ENCODE peak calls at places on chromosomes 13 and 19, in seven cellular contexts. L is endodermal cell, Q is psoas muscle, I is neural progenitor cell, O is kidney, P is K562, N is upper lobe of left lung. M is an unnamed sample.

GRCh38 chr19:31392514-31392913 is 43.3 kb upstream of the TSHZ3 start:
- DNase-seq in O (no peak), Q (no peak), N (no peak), P (no peak), L (no peak), I (no peak), M (no peak)

GRCh38 chr19:3163230-3163886 is 15.2 kb upstream of the S1PR4 start:
- DNase-seq in O (peak; percentile 82), P (peak; percentile 91), Q (peak; percentile 76), N (peak; percentile 82), L (peak; percentile 91), I (peak; percentile 89), M (peak; percentile 94)

GRCh38 chr13:66578305-66578704 is 651.8 kb downstream of the PCDH9 start:
- DNase-seq in N (no peak), L (no peak), I (no peak), Q (no peak), P (no peak), O (no peak), M (no peak)

GRCh38 chr19:2507109-2507508 is 31.2 kb downstream of the GADD45B start:
- DNase-seq in N (peak; percentile 59), I (no peak), Q (no peak), L (no peak), O (no peak), P (no peak), M (peak; percentile 89)

GRCh38 chr19:6828306-6828697 is 55.8 kb downstream of the VAV1 start:
- DNase-seq in O (no peak), N (no peak), Q (no peak), L (peak; percentile 86), I (no peak), P (peak; percentile 42), M (no peak)

GRCh38 chr19:11168568-11168967 is 13.0 kb upstream of the SPC24 start:
- DNase-seq in P (no peak), I (no peak), N (no peak), Q (no peak), L (no peak), O (no peak), M (peak; percentile 97)

GRCh38 chr13:93727301-93728141 is 500.9 kb downstream of the GPC6 start:
- DNase-seq in N (no peak), L (no peak), P (no peak), I (no peak), Q (no peak), O (no peak), M (no peak)

GRCh38 chr19:45528149-45528743 is 21.0 kb downstream of the VASP start:
- DNase-seq in N (no peak), I (peak; percentile 73), P (peak; percentile 74), Q (peak; percentile 48), L (peak; percentile 87), O (peak; percentile 78), M (no peak)

GRCh38 chr13:43663474-43664090 is 123.2 kb downstream of the ENOX1 start:
- DNase-seq in I (no peak), L (no peak), N (no peak), O (no peak), Q (no peak), P (no peak), M (no peak)

GRCh38 chr13:104382941-104383340 is 1316.7 kb upstream of the SLC10A2 start:
- DNase-seq in Q (no peak), N (no peak), P (no peak), L (no peak), I (no peak), O (no peak), M (no peak)

GRCh38 chr13:107422421-107422820 is 792.9 kb downstream of the LIG4 start:
- DNase-seq in Q (no peak), I (no peak), N (no peak), O (no peak), L (no peak), P (no peak), M (no peak)

GRCh38 chr19:12484011-12484370 is 625 bp downstream of the ZNF709 start:
- DNase-seq in N (no peak), I (no peak), P (no peak), L (no peak), O (no peak), Q (no peak), M (no peak)

GRCh38 chr13:31638577-31638976 is 100.7 kb upstream of the RXFP2 start:
- DNase-seq in N (no peak), L (no peak), O (no peak), Q (no peak), I (no peak), P (no peak), M (peak; percentile 91)

GRCh38 chr19:16073481-16073880 is 2.8 kb upstream of the TPM4 start:
- DNase-seq in N (no peak), L (peak; percentile 40), Q (no peak), O (peak; percentile 59), P (no peak), I (no peak), M (no peak)

GRCh38 chr13:25046985-25047660 is 48.8 kb upstream of the PABPC3 start:
- DNase-seq in O (peak; percentile 46), L (peak; percentile 91), P (no peak), N (no peak), Q (no peak), I (peak; percentile 83), M (peak; percentile 67)

GRCh38 chr13:33644607-33645543 is 173.1 kb upstream of the RFC3 start:
- DNase-seq in Q (no peak), N (no peak), I (no peak), O (no peak), P (no peak), L (no peak), M (no peak)

GRCh38 chr13:93496985-93497673 is 270.5 kb downstream of the GPC6 start:
- DNase-seq in L (no peak), P (no peak), N (no peak), Q (no peak), O (no peak), I (peak; percentile 11), M (no peak)

GRCh38 chr19:8302357-8302691 is 5.8 kb downstream of the CD320 start:
- DNase-seq in N (peak; percentile 20), O (peak; percentile 64), Q (peak; percentile 71), P (peak; percentile 11), L (no peak), I (no peak), M (no peak)

GRCh38 chr19:28242317-28242927 is 970.5 kb downstream of the UQCRFS1 start:
- DNase-seq in P (peak; percentile 77), O (no peak), N (no peak), Q (no peak), L (peak; percentile 81), I (peak; percentile 67), M (no peak)

GRCh38 chr19:5251096-5252065 is 89.2 kb downstream of the PTPRS start:
- DNase-seq in Q (no peak), L (peak; percentile 66), I (no peak), P (no peak), N (no peak), O (peak; percentile 24), M (no peak)

GRCh38 chr13:40624338-40624737 is 42.1 kb downstream of the FOXO1 start:
- DNase-seq in O (no peak), N (no peak), L (no peak), I (no peak), Q (no peak), P (no peak), M (no peak)

GRCh38 chr19:14441041-14441938 is 8.2 kb downstream of the PKN1 start:
- DNase-seq in I (no peak), Q (no peak), P (no peak), O (no peak), N (no peak), L (no peak), M (peak; percentile 71)
- H3K4me1 ChIP-seq in I (no peaks in the 10 kb centered on the region), Q (peaks cover 8% of the 10 kb centered on the region), P (peaks cover 32% of the 10 kb centered on the region), O (peaks cover 11% of the 10 kb centered on the region), N (peaks cover 48% of the 10 kb centered on the region), L (no peaks in the 10 kb centered on the region), M (no peaks in the 10 kb centered on the region)

DNA sequence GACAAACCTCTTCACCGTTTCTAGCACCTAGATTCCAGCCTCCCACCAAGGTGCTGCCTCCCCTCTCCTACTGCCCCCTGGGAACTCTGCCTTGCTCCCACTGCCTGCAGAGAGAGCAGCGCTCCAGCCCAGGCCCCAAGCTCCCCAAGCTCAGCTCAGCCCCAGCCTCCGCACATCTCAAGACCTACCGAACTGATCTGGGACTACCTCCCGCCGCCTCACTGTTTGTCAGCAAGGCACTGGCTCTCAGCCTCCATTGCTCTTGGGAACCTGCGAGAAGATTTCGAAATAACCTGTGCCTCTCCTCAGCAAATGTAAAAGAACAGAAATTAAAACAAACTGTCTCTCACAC is 92.4 kb upstream of the GPR183 start:
- DNase-seq in L (no peak), I (no peak), N (no peak), P (no peak), O (no peak), Q (no peak), M (no peak)
- H3K4me1 ChIP-seq in L (no peaks in the 10 kb centered on the region), I (no peaks in the 10 kb centered on the region), N (no peaks in the 10 kb centered on the region), P (peaks cover 4% of the 10 kb centered on the region), O (no peaks in the 10 kb centered on the region), Q (no peaks in the 10 kb centered on the region), M (no peaks in the 10 kb centered on the region)

GRCh38 chr19:47104678-47105077 is 8.9 kb downstream of the ZC3H4 start:
- DNase-seq in O (peak; percentile 17), N (no peak), Q (peak; percentile 58), P (no peak), I (no peak), L (no peak), M (no peak)
- H3K4me1 ChIP-seq in O (peaks cover 19% of the 10 kb centered on the region), N (peaks cover 36% of the 10 kb centered on the region), Q (peaks cover 89% of the 10 kb centered on the region), P (peaks cover 6% of the 10 kb centered on the region), I (peaks cover 30% of the 10 kb centered on the region), L (peaks cover 2% of the 10 kb centered on the region), M (peaks cover 44% of the 10 kb centered on the region)

GRCh38 chr19:1259206-1259872 is 9.8 kb upstream of the CIRBP start:
- DNase-seq in O (peak; percentile 95), P (no peak), Q (peak; percentile 89), N (peak; percentile 91), I (peak; percentile 71), L (peak; percentile 92), M (no peak)

GRCh38 chr19:1258707-1259205 is 10.4 kb downstream of the MIDN start:
- DNase-seq in I (no peak), P (no peak), N (no peak), Q (no peak), L (no peak), O (no peak), M (no peak)

GRCh38 chr19:1261512-1261862 is 7.6 kb upstream of the CIRBP start:
- DNase-seq in O (peak; percentile 86), N (no peak), I (peak; percentile 81), Q (peak; percentile 62), P (no peak), L (peak; percentile 82), M (no peak)

GRCh38 chr19:1260749-1261511 is 8.2 kb upstream of the CIRBP start:
- DNase-seq in P (peak; percentile 90), L (peak; percentile 98), N (peak; percentile 97), O (peak; percentile 99), Q (peak; percentile 99), I (peak; percentile 99), M (peak; percentile 100)

DNA sequence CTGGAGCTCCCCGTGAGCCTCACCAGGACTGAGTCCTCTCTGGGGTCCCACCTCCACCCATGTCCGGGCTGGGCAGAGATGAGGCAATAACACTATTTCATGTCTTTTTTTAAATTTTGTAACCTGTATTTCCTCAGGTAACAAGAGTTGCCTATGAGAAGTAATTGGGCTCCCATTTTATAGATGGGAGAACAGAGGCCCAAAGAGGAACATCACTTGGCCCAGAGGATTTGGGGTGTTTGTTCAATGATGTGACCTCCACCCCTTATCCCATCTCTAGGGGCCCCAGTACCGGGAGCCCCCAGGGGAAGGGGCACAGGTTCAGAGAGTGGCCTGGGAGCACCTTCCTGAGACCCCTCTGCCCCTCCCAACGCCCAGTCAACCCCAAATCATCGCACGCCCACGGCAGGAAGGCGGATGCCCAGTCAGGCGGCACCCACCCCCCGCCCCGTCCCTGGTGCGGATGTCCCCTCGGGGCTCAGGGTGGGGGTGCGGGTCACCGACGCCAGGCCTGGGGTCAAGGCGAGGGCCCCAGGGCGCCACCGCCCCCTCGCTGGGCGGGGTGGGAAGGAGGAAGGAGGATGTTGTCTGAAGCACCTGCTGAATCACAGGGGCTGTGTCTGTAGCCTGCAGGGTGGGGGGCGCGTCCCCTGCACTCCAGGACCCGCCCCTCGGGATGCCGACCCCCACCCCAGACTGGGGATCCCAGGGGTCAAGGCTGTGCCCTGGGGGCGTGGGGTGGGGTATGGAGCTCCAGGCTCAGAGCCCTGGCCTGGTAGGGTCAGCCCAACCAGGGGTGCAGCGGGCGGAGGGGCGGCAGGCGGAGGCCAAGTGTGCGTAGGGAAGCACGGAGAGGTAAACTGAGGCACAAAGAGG is 9.0 kb upstream of the CIRBP start:
- DNase-seq in Q (no peak), P (no peak), I (peak; percentile 37), N (no peak), L (no peak), O (no peak), M (peak; percentile 93)
- H3K4me1 ChIP-seq in Q (peaks cover 52% of the 10 kb centered on the region), P (peaks cover 95% of the 10 kb centered on the region), I (peaks cover 48% of the 10 kb centered on the region), N (peaks cover 89% of the 10 kb centered on the region), L (peaks cover 17% of the 10 kb centered on the region), O (peaks cover 63% of the 10 kb centered on the region), M (peaks cover 51% of the 10 kb centered on the region)

M was measured in osteoblast.